ENCODE peak calls at places on chromosome 19, in eight cellular contexts. One of them, this sample, is unnamed.

GRCh38 chr19:15701757-15702589 is 25.9 kb upstream of the OR10H2 start:
- DNase-seq in fibroblast of villous mesenchyme: no peak
- DNase-seq in gastrocnemius medialis: no peak
- DNase-seq in fibroblast of the aortic adventitia: no peak
- DNase-seq in sigmoid colon: no peak
- DNase-seq in cardiac fibroblast: no peak
- DNase-seq in A549: no peak
- DNase-seq in PC-3: no peak
- DNase-seq in this sample: no peak

GRCh38 chr19:35559281-35559659 is 4.2 kb downstream of the ATP4A start:
- DNase-seq in fibroblast of villous mesenchyme: no peak
- DNase-seq in gastrocnemius medialis: no peak
- DNase-seq in fibroblast of the aortic adventitia: no peak
- DNase-seq in sigmoid colon: no peak
- DNase-seq in cardiac fibroblast: no peak
- DNase-seq in A549: no peak
- DNase-seq in PC-3: no peak
- DNase-seq in this sample: no peak

GRCh38 chr19:10884273-10884672 is 12.9 kb downstream of the CARM1 start:
- DNase-seq in fibroblast of villous mesenchyme: peak
- DNase-seq in gastrocnemius medialis: no peak
- DNase-seq in fibroblast of the aortic adventitia: peak
- DNase-seq in sigmoid colon: peak
- DNase-seq in cardiac fibroblast: peak
- DNase-seq in A549: no peak
- DNase-seq in PC-3: peak
- DNase-seq in this sample: peak

GRCh38 chr19:53942001-53942786 is 20.5 kb upstream of the CACNG8 start:
- DNase-seq in fibroblast of villous mesenchyme: peak
- DNase-seq in gastrocnemius medialis: no peak
- DNase-seq in fibroblast of the aortic adventitia: no peak
- DNase-seq in sigmoid colon: no peak
- DNase-seq in cardiac fibroblast: peak
- DNase-seq in A549: no peak
- DNase-seq in PC-3: peak
- DNase-seq in this sample: peak

GRCh38 chr19:5891938-5892771 is 11.4 kb downstream of the NDUFA11 start:
- DNase-seq in fibroblast of villous mesenchyme: peak
- DNase-seq in gastrocnemius medialis: no peak
- DNase-seq in fibroblast of the aortic adventitia: peak
- DNase-seq in sigmoid colon: no peak
- DNase-seq in cardiac fibroblast: peak
- DNase-seq in A549: peak
- DNase-seq in PC-3: peak
- DNase-seq in this sample: peak

GRCh38 chr19:27740396-27740795 is 1472.6 kb downstream of the UQCRFS1 start:
- DNase-seq in fibroblast of villous mesenchyme: no peak
- DNase-seq in gastrocnemius medialis: no peak
- DNase-seq in fibroblast of the aortic adventitia: no peak
- DNase-seq in sigmoid colon: no peak
- DNase-seq in cardiac fibroblast: no peak
- DNase-seq in A549: no peak
- DNase-seq in PC-3: no peak
- DNase-seq in this sample: no peak

GRCh38 chr19:51161266-51161665 is 19.2 kb downstream of the SIGLEC7 start:
- DNase-seq in fibroblast of villous mesenchyme: no peak
- DNase-seq in gastrocnemius medialis: no peak
- DNase-seq in fibroblast of the aortic adventitia: no peak
- DNase-seq in sigmoid colon: no peak
- DNase-seq in cardiac fibroblast: no peak
- DNase-seq in A549: no peak
- DNase-seq in PC-3: no peak
- DNase-seq in this sample: no peak

GRCh38 chr19:54196514-54196913 is 4.1 kb upstream of the RPS9 start:
- DNase-seq in fibroblast of villous mesenchyme: no peak
- DNase-seq in gastrocnemius medialis: no peak
- DNase-seq in fibroblast of the aortic adventitia: no peak
- DNase-seq in sigmoid colon: no peak
- DNase-seq in cardiac fibroblast: no peak
- DNase-seq in A549: no peak
- DNase-seq in PC-3: no peak
- DNase-seq in this sample: no peak

GRCh38 chr19:43765109-43765876 is 10.5 kb upstream of the SMG9 start:
- DNase-seq in fibroblast of villous mesenchyme: peak
- DNase-seq in gastrocnemius medialis: peak
- DNase-seq in fibroblast of the aortic adventitia: peak
- DNase-seq in sigmoid colon: peak
- DNase-seq in cardiac fibroblast: peak
- DNase-seq in A549: peak
- DNase-seq in PC-3: peak
- DNase-seq in this sample: peak

GRCh38 chr19:14030997-14031718 is 404 bp upstream of the IL27RA start:
- DNase-seq in fibroblast of villous mesenchyme: no peak
- DNase-seq in gastrocnemius medialis: no peak
- DNase-seq in fibroblast of the aortic adventitia: no peak
- DNase-seq in sigmoid colon: no peak
- DNase-seq in cardiac fibroblast: no peak
- DNase-seq in A549: no peak
- DNase-seq in PC-3: no peak
- DNase-seq in this sample: no peak

GRCh38 chr19:35265126-35265995 is 3.4 kb upstream of the USF2 start:
- DNase-seq in fibroblast of villous mesenchyme: no peak
- DNase-seq in gastrocnemius medialis: peak
- DNase-seq in fibroblast of the aortic adventitia: no peak
- DNase-seq in sigmoid colon: peak
- DNase-seq in cardiac fibroblast: no peak
- DNase-seq in A549: no peak
- DNase-seq in PC-3: peak
- DNase-seq in this sample: no peak

GRCh38 chr19:5941673-5942072 is 27.6 kb downstream of the CAPS start:
- DNase-seq in fibroblast of villous mesenchyme: no peak
- DNase-seq in gastrocnemius medialis: no peak
- DNase-seq in fibroblast of the aortic adventitia: no peak
- DNase-seq in sigmoid colon: no peak
- DNase-seq in cardiac fibroblast: no peak
- DNase-seq in A549: no peak
- DNase-seq in PC-3: no peak
- DNase-seq in this sample: no peak

GRCh38 chr19:49779731-49780578 is 13.2 kb downstream of the AP2A1 start:
- DNase-seq in fibroblast of villous mesenchyme: no peak
- DNase-seq in gastrocnemius medialis: no peak
- DNase-seq in fibroblast of the aortic adventitia: no peak
- DNase-seq in sigmoid colon: no peak
- DNase-seq in cardiac fibroblast: no peak
- DNase-seq in A549: no peak
- DNase-seq in PC-3: no peak
- DNase-seq in this sample: no peak

GRCh38 chr19:44476559-44477408 is 23.5 kb downstream of the ZNF180 start:
- DNase-seq in fibroblast of villous mesenchyme: peak
- DNase-seq in gastrocnemius medialis: no peak
- DNase-seq in fibroblast of the aortic adventitia: peak
- DNase-seq in sigmoid colon: no peak
- DNase-seq in cardiac fibroblast: peak
- DNase-seq in A549: no peak
- DNase-seq in PC-3: peak
- DNase-seq in this sample: peak

GRCh38 chr19:29491491-29491890 is 34.3 kb upstream of the VSTM2B start:
- DNase-seq in fibroblast of villous mesenchyme: no peak
- DNase-seq in gastrocnemius medialis: no peak
- DNase-seq in fibroblast of the aortic adventitia: no peak
- DNase-seq in sigmoid colon: no peak
- DNase-seq in cardiac fibroblast: no peak
- DNase-seq in A549: no peak
- DNase-seq in PC-3: no peak
- DNase-seq in this sample: no peak

GRCh38 chr19:10878253-10878652 is 6.9 kb downstream of the CARM1 start:
- DNase-seq in fibroblast of villous mesenchyme: no peak
- DNase-seq in gastrocnemius medialis: no peak
- DNase-seq in fibroblast of the aortic adventitia: no peak
- DNase-seq in sigmoid colon: no peak
- DNase-seq in cardiac fibroblast: no peak
- DNase-seq in A549: no peak
- DNase-seq in PC-3: no peak
- DNase-seq in this sample: no peak

GRCh38 chr19:11166281-11167142 is 10.9 kb upstream of the SPC24 start:
- DNase-seq in fibroblast of villous mesenchyme: peak
- DNase-seq in gastrocnemius medialis: peak
- DNase-seq in fibroblast of the aortic adventitia: peak
- DNase-seq in sigmoid colon: peak
- DNase-seq in cardiac fibroblast: peak
- DNase-seq in A549: no peak
- DNase-seq in PC-3: no peak
- DNase-seq in this sample: no peak

GRCh38 chr19:45059258-45059965 is 16.9 kb downstream of the ZNF296 start:
- DNase-seq in fibroblast of villous mesenchyme: peak
- DNase-seq in gastrocnemius medialis: peak
- DNase-seq in fibroblast of the aortic adventitia: peak
- DNase-seq in sigmoid colon: peak
- DNase-seq in cardiac fibroblast: peak
- DNase-seq in A549: peak
- DNase-seq in PC-3: peak
- DNase-seq in this sample: peak

GRCh38 chr19:10514211-10515145 is 2.8 kb downstream of the S1PR5 start:
- DNase-seq in fibroblast of villous mesenchyme: no peak
- DNase-seq in gastrocnemius medialis: no peak
- DNase-seq in fibroblast of the aortic adventitia: no peak
- DNase-seq in sigmoid colon: no peak
- DNase-seq in cardiac fibroblast: no peak
- DNase-seq in A549: no peak
- DNase-seq in PC-3: no peak
- DNase-seq in this sample: no peak

GRCh38 chr19:31334849-31335624 is 14.2 kb downstream of the TSHZ3 start:
- DNase-seq in fibroblast of villous mesenchyme: peak
- DNase-seq in gastrocnemius medialis: no peak
- DNase-seq in fibroblast of the aortic adventitia: no peak
- DNase-seq in sigmoid colon: peak
- DNase-seq in cardiac fibroblast: peak
- DNase-seq in A549: no peak
- DNase-seq in PC-3: no peak
- DNase-seq in this sample: peak

GRCh38 chr19:10353793-10354391 is 14.5 kb upstream of the ICAM3 start:
- DNase-seq in fibroblast of villous mesenchyme: peak
- DNase-seq in gastrocnemius medialis: peak
- DNase-seq in fibroblast of the aortic adventitia: peak
- DNase-seq in sigmoid colon: no peak
- DNase-seq in cardiac fibroblast: peak
- DNase-seq in A549: no peak
- DNase-seq in PC-3: peak
- DNase-seq in this sample: peak

GRCh38 chr19:6737873-6738725 is 719 bp upstream of the GPR108 start:
- DNase-seq in fibroblast of villous mesenchyme: peak
- DNase-seq in gastrocnemius medialis: peak
- DNase-seq in fibroblast of the aortic adventitia: peak
- DNase-seq in sigmoid colon: peak
- DNase-seq in cardiac fibroblast: peak
- DNase-seq in A549: peak
- DNase-seq in PC-3: peak
- DNase-seq in this sample: peak

GRCh38 chr19:38831142-38831605 is 420 bp downstream of the ECH1 start:
- DNase-seq in fibroblast of villous mesenchyme: peak
- DNase-seq in gastrocnemius medialis: peak
- DNase-seq in fibroblast of the aortic adventitia: peak
- DNase-seq in sigmoid colon: peak
- DNase-seq in cardiac fibroblast: peak
- DNase-seq in A549: peak
- DNase-seq in PC-3: peak
- DNase-seq in this sample: peak

GRCh38 chr19:33269016-33269415 is 33.3 kb downstream of the CEBPA start:
- DNase-seq in fibroblast of villous mesenchyme: no peak
- DNase-seq in gastrocnemius medialis: no peak
- DNase-seq in fibroblast of the aortic adventitia: no peak
- DNase-seq in sigmoid colon: no peak
- DNase-seq in cardiac fibroblast: no peak
- DNase-seq in A549: no peak
- DNase-seq in PC-3: no peak
- DNase-seq in this sample: no peak

GRCh38 chr19:33266971-33267484 is 35.3 kb downstream of the CEBPA start:
- DNase-seq in fibroblast of villous mesenchyme: no peak
- DNase-seq in gastrocnemius medialis: no peak
- DNase-seq in fibroblast of the aortic adventitia: no peak
- DNase-seq in sigmoid colon: no peak
- DNase-seq in cardiac fibroblast: no peak
- DNase-seq in A549: no peak
- DNase-seq in PC-3: no peak
- DNase-seq in this sample: no peak

GRCh38 chr19:33267706-33268105 is 34.6 kb downstream of the CEBPA start:
- DNase-seq in fibroblast of villous mesenchyme: no peak
- DNase-seq in gastrocnemius medialis: no peak
- DNase-seq in fibroblast of the aortic adventitia: no peak
- DNase-seq in sigmoid colon: no peak
- DNase-seq in cardiac fibroblast: no peak
- DNase-seq in A549: no peak
- DNase-seq in PC-3: no peak
- DNase-seq in this sample: no peak

GRCh38 chr19:33270769-33271168 is 31.6 kb downstream of the CEBPA start:
- DNase-seq in fibroblast of villous mesenchyme: no peak
- DNase-seq in gastrocnemius medialis: no peak
- DNase-seq in fibroblast of the aortic adventitia: no peak
- DNase-seq in sigmoid colon: no peak
- DNase-seq in cardiac fibroblast: no peak
- DNase-seq in A549: no peak
- DNase-seq in PC-3: no peak
- DNase-seq in this sample: no peak

GRCh38 chr19:33268162-33268991 is 34.0 kb downstream of the CEBPA start:
- DNase-seq in fibroblast of villous mesenchyme: no peak
- DNase-seq in gastrocnemius medialis: no peak
- DNase-seq in fibroblast of the aortic adventitia: no peak
- DNase-seq in sigmoid colon: no peak
- DNase-seq in cardiac fibroblast: no peak
- DNase-seq in A549: no peak
- DNase-seq in PC-3: no peak
- DNase-seq in this sample: no peak
- H3K4me3 ChIP-seq in fibroblast of villous mesenchyme: no peak
- H3K4me3 ChIP-seq in gastrocnemius medialis: no peak
- H3K4me3 ChIP-seq in fibroblast of the aortic adventitia: no peak
- H3K4me3 ChIP-seq in sigmoid colon: no peak
- H3K4me3 ChIP-seq in cardiac fibroblast: no peak
- H3K4me3 ChIP-seq in A549: no peak
- H3K4me3 ChIP-seq in PC-3: no peak
- H3K4me3 ChIP-seq in this sample: no peak

GRCh38 chr19:42116308-42117075 is 15.8 kb downstream of the POU2F2 start:
- DNase-seq in fibroblast of villous mesenchyme: no peak
- DNase-seq in gastrocnemius medialis: no peak
- DNase-seq in fibroblast of the aortic adventitia: no peak
- DNase-seq in sigmoid colon: no peak
- DNase-seq in cardiac fibroblast: no peak
- DNase-seq in A549: no peak
- DNase-seq in PC-3: no peak
- DNase-seq in this sample: no peak
- TF ChIP-seq CTCF in fibroblast of villous mesenchyme: peak
- TF ChIP-seq CTCF in gastrocnemius medialis: no peak
- TF ChIP-seq CTCF in fibroblast of the aortic adventitia: no peak
- TF ChIP-seq CTCF in sigmoid colon: no peak
- TF ChIP-seq CTCF in cardiac fibroblast: peak
- TF ChIP-seq CTCF in A549: no peak
- TF ChIP-seq CTCF in PC-3: no peak
- TF ChIP-seq CTCF in this sample: no peak

GRCh38 chr19:18155095-18156087 is 2.4 kb downstream of the PIK3R2 start:
- DNase-seq in fibroblast of villous mesenchyme: no peak
- DNase-seq in gastrocnemius medialis: no peak
- DNase-seq in fibroblast of the aortic adventitia: no peak
- DNase-seq in sigmoid colon: no peak
- DNase-seq in cardiac fibroblast: no peak
- DNase-seq in A549: no peak
- DNase-seq in PC-3: no peak
- DNase-seq in this sample: no peak
- H3K4me3 ChIP-seq in fibroblast of villous mesenchyme: no peak
- H3K4me3 ChIP-seq in gastrocnemius medialis: no peak
- H3K4me3 ChIP-seq in fibroblast of the aortic adventitia: no peak
- H3K4me3 ChIP-seq in sigmoid colon: no peak
- H3K4me3 ChIP-seq in cardiac fibroblast: no peak
- H3K4me3 ChIP-seq in A549: no peak
- H3K4me3 ChIP-seq in PC-3: no peak
- H3K4me3 ChIP-seq in this sample: no peak

GRCh38 chr19:41746593-41747227 is 8.6 kb upstream of the CEACAM6 start:
- DNase-seq in fibroblast of villous mesenchyme: peak
- DNase-seq in gastrocnemius medialis: no peak
- DNase-seq in fibroblast of the aortic adventitia: peak
- DNase-seq in sigmoid colon: no peak
- DNase-seq in cardiac fibroblast: peak
- DNase-seq in A549: peak
- DNase-seq in PC-3: peak
- DNase-seq in this sample: peak
- TF ChIP-seq CTCF in fibroblast of villous mesenchyme: peak
- TF ChIP-seq CTCF in gastrocnemius medialis: no peak
- TF ChIP-seq CTCF in fibroblast of the aortic adventitia: peak
- TF ChIP-seq CTCF in sigmoid colon: peak
- TF ChIP-seq CTCF in cardiac fibroblast: peak
- TF ChIP-seq CTCF in A549: peak
- TF ChIP-seq CTCF in PC-3: peak
- TF ChIP-seq CTCF in this sample: peak